ENCODE peak calls at places on chromosomes 11 and 22, in eight cellular contexts. J is brain microvascular endothelial cell, O is astrocyte, F is IMR-90, B is pancreas, Q is tibial nerve, P is osteoblast, T is colonic mucosa. M is an unnamed sample.

GRCh38 chr11:35098850-35099249 is 40.1 kb upstream of the CD44 start:
- DNase-seq in O (no peak), Q (no peak), F (no peak), B (no peak), P (no peak), T (no peak), J (no peak), M (no peak)

GRCh38 chr11:64649304-64649703 is 58.3 kb downstream of the SLC22A12 start:
- DNase-seq in Q (no peak), F (no peak), B (no peak), O (no peak), J (no peak), P (peak; percentile 88), T (no peak), M (no peak)

GRCh38 chr22:26671317-26672059 is 14.1 kb downstream of the MIAT start:
- DNase-seq in J (no peak), F (no peak), P (no peak), O (no peak), T (peak; percentile 45), B (no peak), Q (peak; percentile 18), M (no peak)

GRCh38 chr11:7668464-7668863 is 4.8 kb downstream of the CYB5R2 start:
- DNase-seq in P (peak; percentile 59), J (no peak), B (no peak), Q (no peak), O (no peak), F (no peak), T (no peak), M (no peak)

GRCh38 chr11:44236261-44236660 is 73.7 kb downstream of the ALX4 start:
- DNase-seq in T (no peak), Q (no peak), J (no peak), B (no peak), O (no peak), F (no peak), P (no peak), M (no peak)

GRCh38 chr11:116312560-116313340 is 460.0 kb downstream of the BUD13 start:
- DNase-seq in Q (peak; percentile 65), B (peak; percentile 84), O (peak; percentile 48), P (no peak), J (no peak), T (peak; percentile 72), F (no peak), M (no peak)

GRCh38 chr11:120178441-120179070 is 32.3 kb upstream of the OAF start:
- DNase-seq in B (no peak), T (no peak), Q (peak; percentile 8), P (no peak), F (peak; percentile 18), O (peak; percentile 47), J (no peak), M (no peak)

GRCh38 chr11:44244649-44245308 is 65.2 kb downstream of the ALX4 start:
- DNase-seq in P (no peak), B (no peak), J (peak; percentile 38), O (peak; percentile 71), Q (no peak), F (peak; percentile 43), T (no peak), M (no peak)

GRCh38 chr11:131278472-131278871 is 91.9 kb upstream of the NTM start:
- DNase-seq in Q (no peak), J (no peak), P (no peak), T (no peak), F (no peak), O (no peak), B (no peak), M (no peak)

GRCh38 chr22:35739642-35740041 is 22.0 kb downstream of the APOL5 start:
- DNase-seq in P (peak; percentile 79), O (no peak), J (no peak), Q (peak; percentile 34), T (no peak), F (no peak), B (no peak), M (no peak)

GRCh38 chr11:74871037-74871436 is 77.9 kb downstream of the XRRA1 start:
- DNase-seq in J (no peak), B (no peak), P (no peak), T (no peak), F (no peak), Q (no peak), O (peak; percentile 3), M (no peak)
- H3K4me3 ChIP-seq in J (no peak overlapping the region), B (no peak overlapping the region), P (no peak overlapping the region), T (no peak overlapping the region), F (no peak overlapping the region), Q (no peak overlapping the region), O (no peak overlapping the region), M (no peak overlapping the region)

GRCh38 chr22:36979511-36979910 is 39.7 kb downstream of the TST start:
- DNase-seq in P (no peak), F (no peak), J (no peak), B (no peak), O (no peak), Q (no peak), T (no peak), M (no peak)

GRCh38 chr22:36977947-36978660 is 41.1 kb downstream of the TST start:
- DNase-seq in O (peak; percentile 52), J (peak; percentile 73), P (peak; percentile 96), T (peak; percentile 92), F (peak; percentile 76), Q (peak; percentile 90), B (peak; percentile 90), M (peak; percentile 25)

GRCh38 chr22:36981247-36981775 is 37.9 kb downstream of the TST start:
- DNase-seq in T (no peak), B (no peak), O (no peak), P (no peak), J (no peak), F (no peak), Q (no peak), M (no peak)

GRCh38 chr22:36979016-36979415 is 40.2 kb downstream of the TST start:
- DNase-seq in Q (no peak), B (no peak), P (no peak), T (no peak), F (no peak), J (no peak), O (no peak), M (no peak)

GRCh38 chr22:36977401-36977861 is 41.8 kb downstream of the TST start:
- DNase-seq in Q (peak; percentile 9), J (peak; percentile 26), T (peak; percentile 77), P (peak; percentile 86), O (peak; percentile 5), B (peak; percentile 84), F (peak; percentile 9), M (no peak)
- TF ChIP-seq CTCF in Q (no peak), J (peak; percentile 68), T (peak; percentile 28), P (peak; percentile 44), O (peak; percentile 25), B (no peak), F (peak; percentile 36), M (peak; percentile 35)

GRCh38 chr11:27300974-27301373 is 62.0 kb downstream of the CCDC34 start:
- DNase-seq in T (no peak), J (no peak), B (no peak), Q (no peak), O (peak; percentile 42), F (no peak), P (peak; percentile 84), M (no peak)
- H3K36me3 ChIP-seq in T (no peaks in the 10 kb centered on the region), J (no peaks in the 10 kb centered on the region), B (no peaks in the 10 kb centered on the region), Q (no peaks in the 10 kb centered on the region), O (no peaks in the 10 kb centered on the region), F (no peaks in the 10 kb centered on the region), P (no peaks in the 10 kb centered on the region), M (no peaks in the 10 kb centered on the region)

GRCh38 chr11:60951611-60951908 is 416 bp downstream of the SLC15A3 start:
- DNase-seq in O (no peak), P (no peak), Q (peak; percentile 23), B (no peak), F (no peak), T (no peak), J (no peak), M (no peak)
- H3K4me3 ChIP-seq in O (peak overlapping the region; percentile 44), P (peak overlapping the region; percentile 78), Q (peak overlapping the region; percentile 55), B (peak overlapping the region; percentile 42), F (peak overlapping the region; percentile 29), T (peak overlapping the region; percentile 36), J (peak overlapping the region; percentile 53), M (no peak overlapping the region)

GRCh38 chr11:469684-470667 is 19.9 kb downstream of the PTDSS2 start:
- DNase-seq in T (peak; percentile 67), Q (peak; percentile 63), J (peak; percentile 54), F (peak; percentile 81), B (no peak), O (peak; percentile 35), P (peak; percentile 99), M (peak; percentile 18)
- TF ChIP-seq CTCF in T (no peak), Q (no peak), J (peak; percentile 42), F (peak; percentile 46), B (no peak), O (no peak), P (peak; percentile 42), M (no peak)

DNA sequence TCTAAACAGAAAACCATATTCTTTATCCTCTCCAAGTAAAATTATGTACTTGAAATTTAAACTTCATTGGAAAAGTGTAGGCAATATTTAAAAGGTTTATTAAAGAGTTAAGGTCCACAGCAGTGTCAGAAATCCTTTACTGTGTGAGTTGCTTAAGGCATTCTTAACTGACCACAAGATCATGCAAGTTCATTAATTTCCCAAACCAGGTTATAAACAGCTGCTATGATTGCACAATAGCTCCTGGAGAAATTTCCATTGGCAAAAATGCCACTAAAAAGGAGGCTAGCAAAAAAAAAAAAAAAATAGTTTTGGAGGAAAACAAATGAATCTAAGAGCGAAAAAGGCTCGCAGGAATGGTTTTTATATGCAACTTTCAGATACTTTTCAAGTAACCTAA is 106.2 kb downstream of the ETS1 start:
- DNase-seq in O (peak; percentile 93), J (no peak), P (no peak), T (no peak), B (no peak), F (peak; percentile 93), Q (peak; percentile 76), M (peak; percentile 79)
- H3K36me3 ChIP-seq in O (peaks cover 60% of the 10 kb centered on the region), J (peaks cover 84% of the 10 kb centered on the region), P (peaks cover 77% of the 10 kb centered on the region), T (peaks cover 11% of the 10 kb centered on the region), B (peaks cover 9% of the 10 kb centered on the region), F (peaks cover 45% of the 10 kb centered on the region), Q (peaks cover 20% of the 10 kb centered on the region), M (peaks cover 1% of the 10 kb centered on the region)

GRCh38 chr11:22775248-22775647 is 54.4 kb downstream of the SVIP start:
- DNase-seq in O (no peak), Q (no peak), B (no peak), T (no peak), F (no peak), J (no peak), P (no peak), M (no peak)
- H3K4me3 ChIP-seq in O (no peak overlapping the region), Q (no peak overlapping the region), B (no peak overlapping the region), T (no peak overlapping the region), F (no peak overlapping the region), J (no peak overlapping the region), P (no peak overlapping the region), M (no peak overlapping the region)

DNA sequence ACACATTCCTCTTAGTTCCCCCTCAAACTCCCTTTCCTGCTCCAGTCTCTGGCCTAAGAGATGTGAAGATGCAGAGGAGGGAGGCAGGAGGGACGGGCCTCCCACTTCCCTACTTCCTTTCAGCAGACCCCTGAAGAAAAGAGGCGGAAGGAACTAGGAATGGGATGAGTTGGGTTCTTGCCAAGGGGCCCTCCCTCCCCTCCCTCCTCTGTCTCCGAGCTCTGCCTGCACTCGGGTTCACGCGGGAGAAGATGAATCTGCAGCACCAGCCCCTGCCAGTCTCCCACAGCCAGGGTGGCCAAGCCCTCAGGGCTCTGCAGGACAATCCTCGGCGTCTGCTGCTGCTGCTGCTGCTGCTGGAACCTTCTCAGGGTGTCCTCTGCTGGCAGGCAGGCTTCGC is 24.3 kb upstream of the PKNOX2 start:
- DNase-seq in Q (no peak), J (no peak), P (no peak), O (no peak), F (no peak), T (no peak), B (no peak), M (no peak)
- TF ChIP-seq CTCF in Q (no peak), J (no peak), P (no peak), O (no peak), F (no peak), T (no peak), B (no peak), M (no peak)